ENCODE peak calls at places on chromosomes 16 and 17, in nine cellular contexts. D is left lung; V is CD4-positive, CD25-positive, alpha-beta regulatory T cell; P is HCT116; O is cardiac muscle cell; Q is right lobe of liver; K is Panc1; R is CD8-positive, alpha-beta memory T cell; Y is GM06990. Z is an unnamed sample.
A peak's percentile ranks its signal among the peaks of the same experiment; 100 is the strongest.

GRCh38 chr17:55269894-55270293 is 5.1 kb downstream of the HLF start:
- DNase-seq in V (no peak), Y (no peak), D (no peak), R (no peak), P (no peak), K (no peak), Q (no peak), O (no peak), Z (no peak)

GRCh38 chr17:1787301-1787902 is 25.5 kb downstream of the SERPINF1 start:
- DNase-seq in O (no peak), P (peak; percentile 69), D (no peak), K (peak; percentile 77), Y (no peak), V (no peak), Q (peak; percentile 47), R (no peak), Z (peak; percentile 42)

GRCh38 chr17:28743243-28744103 is at the start of gene TRAF4:
- DNase-seq in P (peak; percentile 79), V (peak; percentile 73), Y (peak; percentile 91), K (no peak), R (peak; percentile 74), O (peak; percentile 90), D (peak; percentile 94), Q (peak; percentile 83), Z (peak; percentile 95)

GRCh38 chr16:85514601-85515318 is 98.4 kb upstream of the GSE1 start:
- DNase-seq in D (peak; percentile 86), P (peak; percentile 81), Y (no peak), R (no peak), V (no peak), Q (peak; percentile 90), O (no peak), K (peak; percentile 28), Z (no peak)

GRCh38 chr16:83005653-83006160 is 378.9 kb downstream of the CDH13 start:
- DNase-seq in R (no peak), O (no peak), D (no peak), Q (no peak), P (no peak), K (no peak), Y (no peak), V (no peak), Z (no peak)

GRCh38 chr16:79632289-79632688 is 31.8 kb upstream of the MAF start:
- DNase-seq in Y (no peak), P (no peak), R (no peak), D (no peak), V (no peak), Q (no peak), O (no peak), K (no peak), Z (no peak)

GRCh38 chr17:49214665-49215360 is 4.3 kb downstream of the ABI3 start:
- DNase-seq in D (no peak), V (no peak), R (no peak), O (no peak), Y (no peak), K (no peak), Q (no peak), P (no peak), Z (no peak)

GRCh38 chr16:2298621-2299020 is 30.7 kb upstream of the RNPS1 start:
- DNase-seq in Q (no peak), O (no peak), Y (no peak), D (peak; percentile 55), R (no peak), V (no peak), K (no peak), P (no peak), Z (no peak)

GRCh38 chr17:4409659-4410058 is 24.1 kb upstream of the SPNS3 start:
- DNase-seq in P (no peak), R (no peak), D (no peak), V (no peak), K (no peak), O (no peak), Q (no peak), Y (no peak), Z (no peak)

GRCh38 chr17:28763804-28764266 is 20.0 kb downstream of the TRAF4 start:
- DNase-seq in P (peak; percentile 53), D (no peak), V (peak; percentile 62), K (peak; percentile 42), Y (no peak), R (peak; percentile 74), O (peak; percentile 75), Q (no peak), Z (no peak)

DNA sequence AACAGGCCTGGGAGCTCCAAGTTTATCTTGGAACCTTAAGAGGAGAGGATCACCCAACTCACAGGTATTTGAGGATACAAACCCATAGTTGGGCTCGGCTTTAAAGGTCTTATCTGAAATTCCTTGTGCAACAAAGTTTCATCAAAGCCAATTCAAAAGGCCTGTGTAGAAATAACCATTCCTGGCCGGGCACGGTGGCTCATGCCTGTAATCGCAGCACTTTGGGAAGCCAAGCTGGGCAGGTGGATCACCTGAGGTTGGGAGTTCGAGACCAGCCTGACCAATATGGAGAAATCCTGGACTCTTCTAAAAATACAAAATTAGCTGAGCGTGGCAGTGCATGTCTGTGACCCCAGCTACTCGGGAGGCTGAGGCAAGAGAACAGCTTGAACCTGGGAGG is 28.7 kb downstream of the C16orf54 start:
- DNase-seq in Y (no peak), K (no peak), D (no peak), V (no peak), O (no peak), Q (no peak), P (no peak), R (no peak), Z (peak; percentile 23)
- H3K4me3 ChIP-seq in Y (no peak overlapping the region), K (no peak overlapping the region), D (no peak overlapping the region), V (no peak overlapping the region), O (no peak overlapping the region), Q (no peak overlapping the region), P (no peak overlapping the region), R (no peak overlapping the region), Z (no peak overlapping the region)

DNA sequence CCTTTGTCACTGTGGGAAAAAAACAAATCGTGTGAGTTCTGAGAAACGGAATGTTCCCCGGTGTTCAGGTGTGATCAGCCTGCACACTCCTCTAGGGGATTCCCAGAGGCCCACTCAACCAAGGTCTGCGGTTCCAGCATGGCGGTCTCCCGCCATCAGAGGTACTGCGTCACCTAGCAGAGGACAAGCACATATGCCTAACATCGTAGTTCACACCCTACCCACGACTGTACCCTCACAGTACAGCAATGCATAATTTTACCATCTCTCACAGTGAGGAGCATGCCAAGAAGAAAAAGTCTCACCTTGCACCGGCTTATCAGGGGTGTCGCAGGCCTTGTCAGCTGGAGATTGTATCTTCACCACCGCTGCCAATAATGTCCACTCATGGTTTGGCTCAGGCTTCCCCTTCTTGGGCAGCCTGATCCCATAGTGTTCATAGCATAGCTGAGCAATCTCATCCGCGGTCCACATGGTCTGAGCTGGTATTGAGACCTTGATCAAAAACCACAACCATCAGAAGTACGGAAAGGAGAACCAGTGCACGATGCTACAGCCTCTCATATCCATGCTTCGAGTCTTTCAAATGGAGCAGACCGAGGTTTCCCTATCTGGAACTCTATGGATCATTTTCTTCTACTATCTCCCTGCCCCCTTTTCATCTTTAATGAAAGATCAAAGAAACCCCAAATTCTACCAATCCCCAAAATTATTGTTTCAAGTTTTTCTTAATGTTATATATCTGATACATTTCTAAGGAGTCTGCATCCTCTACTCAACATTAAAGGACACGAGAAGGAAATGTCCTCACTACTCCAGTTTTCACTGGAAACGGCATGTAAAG is 2.5 kb downstream of the ADAT1 start:
- DNase-seq in V (no peak), P (no peak), R (peak; percentile 32), O (no peak), Q (no peak), D (no peak), K (no peak), Y (no peak), Z (peak; percentile 80)
- H3K36me3 ChIP-seq in V (peaks cover 25% of the 10 kb centered on the region), P (peaks cover 11% of the 10 kb centered on the region), R (peaks cover 22% of the 10 kb centered on the region), O (no peaks in the 10 kb centered on the region), Q (no peaks in the 10 kb centered on the region), D (no peaks in the 10 kb centered on the region), K (peaks cover 7% of the 10 kb centered on the region), Y (peaks cover 10% of the 10 kb centered on the region), Z (peaks cover 22% of the 10 kb centered on the region)

DNA sequence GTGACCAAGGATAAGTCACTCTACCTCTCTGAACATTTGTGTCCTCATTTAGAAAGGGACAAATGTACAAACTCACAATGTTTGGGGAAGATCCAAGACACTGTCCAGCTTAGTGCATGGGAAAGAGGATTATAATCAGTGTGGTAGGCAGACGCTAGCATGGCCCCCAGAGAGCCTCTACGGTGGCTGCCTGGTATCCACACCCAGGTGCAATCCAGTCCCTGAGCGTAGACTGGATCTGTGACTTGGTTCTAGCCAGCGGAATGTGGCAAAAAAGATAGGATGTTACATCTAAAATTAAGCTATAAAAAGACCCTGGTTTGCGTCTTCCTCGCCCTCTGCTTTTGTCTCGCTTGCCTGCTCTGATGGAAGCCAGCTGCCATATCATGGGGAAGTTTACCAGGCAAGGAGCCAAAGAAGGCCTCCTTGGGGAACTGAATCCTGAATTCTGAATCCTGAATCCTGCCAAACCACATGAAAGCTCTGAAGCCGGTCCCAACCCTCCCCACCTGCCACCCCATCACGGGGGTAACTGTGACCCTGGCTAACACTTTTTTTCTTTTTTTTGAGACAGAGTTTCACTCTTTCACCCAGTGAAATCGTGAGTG is 51.6 kb downstream of the PLXDC1 start:
- DNase-seq in O (peak; percentile 39), Q (no peak), Y (no peak), R (no peak), K (no peak), D (no peak), P (no peak), V (no peak), Z (no peak)
- H3K4me3 ChIP-seq in O (no peak overlapping the region), Q (no peak overlapping the region), Y (no peak overlapping the region), R (no peak overlapping the region), K (no peak overlapping the region), D (no peak overlapping the region), P (no peak overlapping the region), V (no peak overlapping the region), Z (no peak overlapping the region)

GRCh38 chr16:4813251-4814003 is 11.0 kb upstream of the ROGDI start:
- DNase-seq in O (no peak), V (no peak), Y (no peak), K (no peak), D (no peak), R (no peak), Q (no peak), P (no peak), Z (no peak)

GRCh38 chr16:4814542-4815173 is 12.2 kb upstream of the ROGDI start:
- DNase-seq in D (no peak), Q (peak; percentile 63), K (no peak), R (no peak), V (no peak), P (no peak), O (no peak), Y (no peak), Z (no peak)

GRCh38 chr16:4814046-4814445 is 11.6 kb upstream of the ROGDI start:
- DNase-seq in D (no peak), Y (no peak), K (no peak), R (no peak), Q (no peak), P (no peak), V (no peak), O (no peak), Z (no peak)

GRCh38 chr16:4811242-4811641 is 8.8 kb upstream of the ROGDI start:
- DNase-seq in O (no peak), D (no peak), Q (no peak), Y (no peak), V (no peak), R (no peak), P (no peak), K (no peak), Z (no peak)

GRCh38 chr16:4811773-4812172 is 9.3 kb upstream of the ROGDI start:
- DNase-seq in V (no peak), R (no peak), K (no peak), O (no peak), Q (no peak), D (no peak), Y (no peak), P (no peak), Z (no peak)
- H3K36me3 ChIP-seq in V (peaks cover 65% of the 10 kb centered on the region), R (peaks cover 29% of the 10 kb centered on the region), K (peaks cover 12% of the 10 kb centered on the region), O (peaks cover 55% of the 10 kb centered on the region), Q (no peaks in the 10 kb centered on the region), D (no peaks in the 10 kb centered on the region), Y (peaks cover 23% of the 10 kb centered on the region), P (peaks cover 38% of the 10 kb centered on the region), Z (peaks cover 98% of the 10 kb centered on the region)

Z was measured in spleen.